ENCODE peak calls at places on chromosomes 5 and 9, in four cellular contexts. P is NCI-H446, A is AG08395, Y is A172. X is an unnamed sample.

GRCh38 chr5:139245637-139246335 is 47.6 kb upstream of the SIL1 start:
- DNase-seq in P (no peak), A (no peak), Y (no peak), X (peak)

GRCh38 chr5:148820778-148821395 is 5.5 kb upstream of the ADRB2 start:
- DNase-seq in Y (peak), A (no peak), P (peak), X (no peak)

GRCh38 chr9:73916016-73916673 is 581.0 kb upstream of the RORB start:
- DNase-seq in Y (no peak), A (no peak), P (no peak), X (no peak)

GRCh38 chr5:58459860-58460726 is at the start of gene PLK2:
- DNase-seq in Y (peak), P (peak), A (peak), X (peak)

GRCh38 chr9:78856144-78856543 is 559.2 kb downstream of the PSAT1 start:
- DNase-seq in P (no peak), Y (peak), A (peak), X (peak)

GRCh38 chr5:67426961-67427630 is 230.5 kb upstream of the CD180 start:
- DNase-seq in Y (no peak), P (no peak), A (no peak), X (no peak)

GRCh38 chr9:129656795-129657390 is 8.6 kb upstream of the PRRX2 start:
- DNase-seq in Y (peak), P (no peak), A (peak), X (peak)

GRCh38 chr5:177988989-177989625 is 6.9 kb downstream of the PROP1 start:
- DNase-seq in Y (no peak), A (no peak), P (no peak), X (peak)

GRCh38 chr9:36914212-36914577 is 119.9 kb downstream of the PAX5 start:
- DNase-seq in P (no peak), Y (no peak), A (no peak), X (no peak)

GRCh38 chr9:2923810-2924768 is 80.2 kb upstream of the PUM3 start:
- DNase-seq in P (no peak), Y (no peak), A (no peak), X (no peak)

GRCh38 chr9:97447030-97447429 is 35.1 kb downstream of the TDRD7 start:
- DNase-seq in Y (no peak), A (no peak), P (no peak), X (no peak)

GRCh38 chr5:16810503-16810854 is 125.6 kb downstream of the MYO10 start:
- DNase-seq in A (no peak), Y (no peak), P (no peak), X (no peak)

GRCh38 chr9:89436963-89437625 is 60.8 kb downstream of the SEMA4D start:
- DNase-seq in Y (no peak), P (no peak), A (no peak), X (peak)

GRCh38 chr9:137222190-137223077 is at the start of gene RNF208:
- DNase-seq in P (no peak), Y (no peak), A (no peak), X (no peak)

GRCh38 chr5:73558950-73559349 is 6.5 kb downstream of the ANKRA2 start:
- DNase-seq in A (no peak), Y (no peak), P (no peak), X (no peak)

GRCh38 chr9:76216161-76216649 is 178.0 kb downstream of the RFK start:
- DNase-seq in A (peak), Y (peak), P (no peak), X (peak)

GRCh38 chr5:1437452-1437851 is 7.8 kb downstream of the SLC6A3 start:
- DNase-seq in P (peak), Y (peak), A (peak), X (peak)

GRCh38 chr9:122005597-122005996 is 87.5 kb downstream of the TTLL11 start:
- DNase-seq in P (peak), A (peak), Y (peak), X (no peak)

GRCh38 chr5:168947212-168947868 is 353.6 kb downstream of the SLIT3 start:
- DNase-seq in Y (peak), A (peak), P (peak), X (peak)

GRCh38 chr9:128155736-128156500 is 4.1 kb upstream of the BBLN start:
- DNase-seq in A (no peak), P (no peak), Y (no peak), X (peak)

GRCh38 chr5:115460476-115460875 is 84.1 kb downstream of the FEM1C start:
- DNase-seq in A (peak), P (peak), Y (peak), X (no peak)

GRCh38 chr5:1175801-1176472 is 25.5 kb upstream of the SLC6A19 start:
- DNase-seq in A (no peak), P (no peak), Y (no peak), X (no peak)

GRCh38 chr9:33170464-33171156 is 3.5 kb upstream of the B4GALT1 start:
- DNase-seq in A (no peak), P (peak), Y (peak), X (peak)

GRCh38 chr9:98284754-98285153 is 29.3 kb upstream of the TBC1D2 start:
- DNase-seq in A (no peak), P (no peak), Y (no peak), X (no peak)

GRCh38 chr5:157253547-157253946 is 12.4 kb upstream of the CYFIP2 start:
- DNase-seq in Y (peak), P (peak), A (peak), X (peak)

GRCh38 chr5:130476325-130476724 is 572.1 kb downstream of the CHSY3 start:
- DNase-seq in A (no peak), P (no peak), Y (no peak), X (no peak)

GRCh38 chr5:1527533-1528205 is 3.9 kb upstream of the LPCAT1 start:
- DNase-seq in A (no peak), P (no peak), Y (no peak), X (no peak)

GRCh38 chr9:126581893-126582292 is 31.8 kb upstream of the LMX1B start:
- DNase-seq in P (no peak), Y (no peak), A (no peak), X (peak)

GRCh38 chr9:129458155-129458661 is 162.7 kb downstream of the C9orf50 start:
- DNase-seq in Y (peak), A (no peak), P (no peak), X (peak)

GRCh38 chr9:132125944-132126720 is 35.7 kb upstream of the NTNG2 start:
- DNase-seq in Y (peak), P (no peak), A (no peak), X (no peak)

GRCh38 chr9:101449071-101449721 is 13.6 kb upstream of the ALDOB start:
- DNase-seq in Y (peak), P (peak), A (peak), X (peak)

X was measured in osteoblast.